ENCODE peak calls at places on chromosomes 5 and 9, in seven cellular contexts. P is progenitor cell of endocrine pancreas, F is NCI-H82, E is ELF-1, N is dermis blood vessel endothelial cell, U is neural progenitor cell, C is hypothalamus. M is an unnamed sample.
A peak's percentile ranks its signal among the peaks of the same experiment; 100 is the strongest.

GRCh38 chr5:107389130-107389553 is 281.6 kb downstream of the EFNA5 start:
- DNase-seq in E (no peak), P (no peak), N (peak; percentile 88), U (no peak), F (peak; percentile 57), C (no peak), M (no peak)

GRCh38 chr9:16247188-16247875 is 623.1 kb downstream of the BNC2 start:
- DNase-seq in P (no peak), E (no peak), N (no peak), C (no peak), U (no peak), F (no peak), M (no peak)

GRCh38 chr9:33661186-33661585 is 134.2 kb upstream of the PRSS3 start:
- DNase-seq in F (no peak), U (no peak), P (no peak), N (no peak), E (no peak), C (no peak), M (no peak)

GRCh38 chr5:72842816-72843215 is 26.4 kb downstream of the TNPO1 start:
- DNase-seq in E (no peak), U (no peak), P (no peak), C (no peak), N (peak; percentile 92), F (no peak), M (no peak)

GRCh38 chr9:79551586-79551985 is 20.2 kb upstream of the TLE4 start:
- DNase-seq in U (no peak), C (no peak), E (peak; percentile 10), F (no peak), P (no peak), N (no peak), M (no peak)

GRCh38 chr9:78871086-78871451 is 574.1 kb downstream of the PSAT1 start:
- DNase-seq in F (no peak), E (no peak), U (no peak), N (no peak), C (no peak), P (no peak), M (no peak)

GRCh38 chr5:172283020-172283861 is at the start of gene UBTD2:
- DNase-seq in U (peak; percentile 94), P (peak; percentile 74), N (peak; percentile 81), E (peak; percentile 85), F (peak; percentile 81), C (peak; percentile 63), M (peak; percentile 89)

GRCh38 chr5:36692791-36693763 is 86.7 kb downstream of the SLC1A3 start:
- DNase-seq in E (peak; percentile 96), P (peak; percentile 68), C (peak; percentile 75), U (peak; percentile 91), F (peak; percentile 59), N (peak; percentile 80), M (peak; percentile 74)

GRCh38 chr5:10018670-10019069 is 231.0 kb downstream of the ATPSCKMT start:
- DNase-seq in N (no peak), F (no peak), C (no peak), E (no peak), U (no peak), P (no peak), M (no peak)

GRCh38 chr9:130741831-130742449 is 48.4 kb downstream of the EXOSC2 start:
- DNase-seq in U (no peak), F (no peak), E (no peak), P (no peak), C (no peak), N (peak; percentile 25), M (no peak)

GRCh38 chr9:99222416-99223280 is 566 bp downstream of the SEC61B start:
- DNase-seq in U (no peak), E (no peak), C (no peak), F (peak; percentile 14), N (no peak), P (no peak), M (no peak)

GRCh38 chr5:138352722-138353549 is 451 bp downstream of the KDM3B start:
- DNase-seq in P (peak; percentile 45), N (peak; percentile 67), U (peak; percentile 79), E (peak; percentile 77), C (no peak), F (peak; percentile 57), M (peak; percentile 28)